ENCODE peak calls at places on chromosome 1, in ten cellular contexts. J is A549, C is heart right ventricle, K is IMR-90, Y is fibroblast of lung, L is H1, V is right lobe of liver, M is spleen, T is mucosa of descending colon, W is neural progenitor cell. Z is an unnamed sample. For H3K4me1, the result is how much of the 10 kb centered on the place peaks cover.

GRCh38 chr1:40030528-40031135 is 9.9 kb upstream of the CAP1 start:
- DNase-seq in J (no peak), C (no peak), K (peak), Y (peak), L (no peak), V (no peak), M (no peak), T (no peak), W (no peak), Z (no peak)

GRCh38 chr1:185317886-185318310 is 855 bp upstream of the IVNS1ABP start:
- DNase-seq in J (peak), C (peak), K (no peak), Y (peak), L (no peak), V (peak), M (peak), T (peak), W (no peak), Z (no peak)

GRCh38 chr1:160639652-160640051 is 7.2 kb downstream of the SLAMF1 start:
- DNase-seq in J (no peak), C (no peak), K (no peak), Y (no peak), L (no peak), V (peak), M (no peak), T (peak), W (no peak), Z (no peak)

GRCh38 chr1:107877092-107877491 is 87.9 kb downstream of the VAV3 start:
- DNase-seq in J (no peak), C (no peak), K (peak), Y (peak), L (no peak), V (no peak), M (no peak), T (no peak), W (no peak), Z (no peak)

GRCh38 chr1:8390707-8391106 is 72.8 kb downstream of the SLC45A1 start:
- DNase-seq in J (no peak), C (no peak), K (no peak), Y (no peak), L (no peak), V (no peak), M (no peak), T (no peak), W (no peak), Z (no peak)

GRCh38 chr1:228197555-228198147 is 10.2 kb upstream of the OBSCN start:
- DNase-seq in J (no peak), C (peak), K (no peak), Y (no peak), L (no peak), V (no peak), M (peak), T (no peak), W (no peak), Z (peak)

GRCh38 chr1:230084408-230085177 is 17.6 kb downstream of the GALNT2 start:
- DNase-seq in J (peak), C (peak), K (peak), Y (peak), L (no peak), V (peak), M (no peak), T (no peak), W (no peak), Z (no peak)

GRCh38 chr1:197912739-197913494 is 4.3 kb upstream of the LHX9 start:
- DNase-seq in J (no peak), C (no peak), K (no peak), Y (no peak), L (no peak), V (no peak), M (no peak), T (no peak), W (peak), Z (no peak)

GRCh38 chr1:5341471-5341870 is 650.8 kb downstream of the NPHP4 start:
- DNase-seq in J (no peak), C (no peak), K (no peak), Y (no peak), L (no peak), V (no peak), M (no peak), T (no peak), W (no peak), Z (no peak)

GRCh38 chr1:167715653-167716302 is 6.0 kb upstream of the MPZL1 start:
- DNase-seq in J (no peak), C (no peak), K (peak), Y (no peak), L (no peak), V (no peak), M (no peak), T (no peak), W (no peak), Z (no peak)

GRCh38 chr1:18927654-18928272 is 25.4 kb upstream of the ALDH4A1 start:
- DNase-seq in J (no peak), C (no peak), K (peak), Y (peak), L (no peak), V (no peak), M (no peak), T (no peak), W (no peak), Z (no peak)

GRCh38 chr1:185534806-185535205 is 199.4 kb upstream of the HMCN1 start:
- DNase-seq in J (no peak), C (no peak), K (no peak), Y (no peak), L (no peak), V (no peak), M (no peak), T (no peak), W (no peak), Z (no peak)

GRCh38 chr1:145751491-145752021 is 32.3 kb downstream of the CD160 start:
- DNase-seq in J (no peak), C (no peak), K (peak), Y (peak), L (no peak), V (no peak), M (no peak), T (no peak), W (no peak), Z (no peak)

GRCh38 chr1:119075614-119076013 is 64.8 kb downstream of the WARS2 start:
- DNase-seq in J (no peak), C (no peak), K (peak), Y (peak), L (no peak), V (no peak), M (no peak), T (no peak), W (no peak), Z (no peak)

GRCh38 chr1:231970684-231971083 is 344.1 kb downstream of the DISC1 start:
- DNase-seq in J (no peak), C (no peak), K (no peak), Y (no peak), L (no peak), V (no peak), M (no peak), T (no peak), W (no peak), Z (no peak)

GRCh38 chr1:16073490-16074104 is at the start of gene FAM131C:
- DNase-seq in J (peak), C (no peak), K (no peak), Y (no peak), L (no peak), V (no peak), M (peak), T (peak), W (peak), Z (no peak)

GRCh38 chr1:39089811-39090519 is 63.8 kb downstream of the NDUFS5 start:
- DNase-seq in J (no peak), C (no peak), K (no peak), Y (no peak), L (no peak), V (no peak), M (no peak), T (no peak), W (peak), Z (no peak)

GRCh38 chr1:93322349-93322748 is 23.4 kb upstream of the DR1 start:
- DNase-seq in J (no peak), C (no peak), K (no peak), Y (no peak), L (no peak), V (no peak), M (no peak), T (no peak), W (no peak), Z (no peak)

GRCh38 chr1:233060595-233060994 is 110.2 kb downstream of the NTPCR start:
- DNase-seq in J (no peak), C (no peak), K (no peak), Y (no peak), L (no peak), V (no peak), M (no peak), T (no peak), W (peak), Z (no peak)

GRCh38 chr1:224182057-224182865 is 779 bp upstream of the DEGS1 start:
- DNase-seq in J (no peak), C (no peak), K (no peak), Y (no peak), L (no peak), V (no peak), M (peak), T (peak), W (no peak), Z (no peak)

GRCh38 chr1:56080123-56080522 is 499.2 kb downstream of the PLPP3 start:
- DNase-seq in J (no peak), C (no peak), K (peak), Y (no peak), L (no peak), V (no peak), M (no peak), T (no peak), W (no peak), Z (no peak)

GRCh38 chr1:232844791-232845190 is 39.6 kb downstream of the MAP10 start:
- DNase-seq in J (peak), C (no peak), K (peak), Y (peak), L (no peak), V (no peak), M (no peak), T (no peak), W (no peak), Z (no peak)

GRCh38 chr1:208029381-208030319 is 118.7 kb upstream of the CD34 start:
- DNase-seq in J (no peak), C (peak), K (peak), Y (peak), L (no peak), V (no peak), M (no peak), T (no peak), W (no peak), Z (no peak)

GRCh38 chr1:58090640-58091039 is 455.9 kb downstream of the OMA1 start:
- DNase-seq in J (no peak), C (no peak), K (no peak), Y (no peak), L (no peak), V (no peak), M (no peak), T (no peak), W (no peak), Z (no peak)

GRCh38 chr1:161790587-161791317 is 24.6 kb downstream of the ATF6 start:
- DNase-seq in J (no peak), C (no peak), K (no peak), Y (no peak), L (no peak), V (no peak), M (no peak), T (no peak), W (no peak), Z (no peak)

GRCh38 chr1:182446033-182446669 is 3.8 kb upstream of the RGSL1 start:
- DNase-seq in J (peak), C (peak), K (peak), Y (peak), L (no peak), V (no peak), M (no peak), T (no peak), W (peak), Z (no peak)

GRCh38 chr1:211118407-211119102 is 15.4 kb downstream of the KCNH1 start:
- DNase-seq in J (no peak), C (no peak), K (peak), Y (peak), L (no peak), V (no peak), M (no peak), T (no peak), W (no peak), Z (no peak)

GRCh38 chr1:210757677-210758076 is 376.3 kb downstream of the KCNH1 start:
- DNase-seq in J (no peak), C (no peak), K (no peak), Y (no peak), L (no peak), V (no peak), M (no peak), T (no peak), W (no peak), Z (no peak)

GRCh38 chr1:21579788-21580187 is 70.6 kb downstream of the ALPL start:
- DNase-seq in J (peak), C (no peak), K (peak), Y (no peak), L (no peak), V (no peak), M (no peak), T (no peak), W (no peak), Z (no peak)

GRCh38 chr1:38068980-38069340 is 22.4 kb upstream of the POU3F1 start:
- DNase-seq in J (no peak), C (no peak), K (no peak), Y (no peak), L (no peak), V (no peak), M (no peak), T (no peak), W (no peak), Z (no peak)

GRCh38 chr1:38072858-38073257 is 26.3 kb upstream of the POU3F1 start:
- DNase-seq in J (no peak), C (no peak), K (no peak), Y (no peak), L (no peak), V (no peak), M (no peak), T (no peak), W (no peak), Z (no peak)

GRCh38 chr1:38071530-38072266 is 25.1 kb upstream of the POU3F1 start:
- DNase-seq in J (peak), C (no peak), K (peak), Y (peak), L (no peak), V (no peak), M (no peak), T (no peak), W (no peak), Z (no peak)

GRCh38 chr1:38064232-38064903 is 17.8 kb upstream of the POU3F1 start:
- DNase-seq in J (no peak), C (no peak), K (peak), Y (peak), L (no peak), V (no peak), M (no peak), T (no peak), W (peak), Z (no peak)

DNA sequence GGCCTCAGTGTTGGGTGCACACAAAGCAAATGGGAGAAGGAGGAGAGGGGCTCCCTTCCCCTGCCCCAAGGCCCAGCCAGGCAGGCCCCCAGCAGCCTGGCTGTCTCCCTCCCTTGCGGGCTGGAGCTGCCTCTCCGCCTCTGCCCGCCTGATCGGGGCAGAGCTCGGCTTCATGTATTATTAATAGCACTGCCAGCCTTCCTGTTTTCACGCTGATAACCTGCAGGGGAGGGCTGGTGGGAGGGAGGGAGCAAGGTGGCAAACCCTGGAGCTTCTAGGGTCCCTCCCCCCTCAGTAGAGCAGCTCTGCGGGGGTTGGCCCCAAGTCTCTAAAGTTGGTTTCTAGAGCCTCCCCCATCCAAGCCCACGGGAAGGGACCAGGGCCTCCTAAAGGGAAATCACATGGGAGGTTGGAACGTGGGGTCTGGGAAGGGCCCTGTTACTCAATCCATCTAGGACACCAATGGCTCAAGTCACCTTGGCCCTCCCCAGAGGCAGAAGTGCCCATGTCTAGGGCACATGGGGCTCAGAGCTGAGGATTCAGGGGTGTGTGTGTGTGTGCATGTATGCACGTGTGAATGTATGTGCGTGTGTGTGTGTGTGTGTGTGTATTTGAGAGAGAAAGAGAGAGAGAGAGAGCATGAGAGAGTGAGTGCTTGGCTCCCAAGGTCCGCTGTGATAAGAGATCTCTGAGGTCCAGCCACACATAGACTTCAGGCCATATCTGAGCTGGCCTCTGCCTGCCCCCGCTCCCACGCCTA is 21.8 kb upstream of the POU3F1 start:
- DNase-seq in J (no peak), C (no peak), K (no peak), Y (no peak), L (no peak), V (no peak), M (no peak), T (no peak), W (no peak), Z (no peak)
- H3K4me1 ChIP-seq in J (under half), C (under half), K (under half), Y (under half), L (under half), V (under half), M (under half), T (under half), W (under half), Z (under half)

DNA sequence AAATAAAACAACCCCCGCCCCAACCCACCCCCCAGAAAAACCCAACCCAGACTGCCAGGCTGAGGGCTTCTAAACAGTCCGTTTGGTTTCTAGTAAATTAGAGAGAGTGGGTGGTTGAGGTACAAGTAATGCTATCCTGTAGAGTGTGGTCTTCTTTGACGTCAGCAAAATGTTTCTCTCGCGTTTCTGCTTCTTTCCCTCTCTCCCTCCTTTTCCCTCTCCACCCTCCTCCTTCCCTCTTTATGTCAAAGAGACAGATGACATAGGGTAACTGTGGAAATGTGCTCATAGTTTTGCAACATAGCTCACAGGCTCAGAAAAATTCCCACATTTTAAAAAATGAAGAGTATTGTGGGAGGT is 158.3 kb downstream of the TOMM20 start:
- DNase-seq in J (no peak), C (no peak), K (peak), Y (peak), L (no peak), V (no peak), M (no peak), T (no peak), W (no peak), Z (no peak)
- H3K4me3 ChIP-seq in J (no peak), C (peak), K (peak), Y (peak), L (no peak), V (peak), M (peak), T (no peak), W (no peak), Z (peak)

DNA sequence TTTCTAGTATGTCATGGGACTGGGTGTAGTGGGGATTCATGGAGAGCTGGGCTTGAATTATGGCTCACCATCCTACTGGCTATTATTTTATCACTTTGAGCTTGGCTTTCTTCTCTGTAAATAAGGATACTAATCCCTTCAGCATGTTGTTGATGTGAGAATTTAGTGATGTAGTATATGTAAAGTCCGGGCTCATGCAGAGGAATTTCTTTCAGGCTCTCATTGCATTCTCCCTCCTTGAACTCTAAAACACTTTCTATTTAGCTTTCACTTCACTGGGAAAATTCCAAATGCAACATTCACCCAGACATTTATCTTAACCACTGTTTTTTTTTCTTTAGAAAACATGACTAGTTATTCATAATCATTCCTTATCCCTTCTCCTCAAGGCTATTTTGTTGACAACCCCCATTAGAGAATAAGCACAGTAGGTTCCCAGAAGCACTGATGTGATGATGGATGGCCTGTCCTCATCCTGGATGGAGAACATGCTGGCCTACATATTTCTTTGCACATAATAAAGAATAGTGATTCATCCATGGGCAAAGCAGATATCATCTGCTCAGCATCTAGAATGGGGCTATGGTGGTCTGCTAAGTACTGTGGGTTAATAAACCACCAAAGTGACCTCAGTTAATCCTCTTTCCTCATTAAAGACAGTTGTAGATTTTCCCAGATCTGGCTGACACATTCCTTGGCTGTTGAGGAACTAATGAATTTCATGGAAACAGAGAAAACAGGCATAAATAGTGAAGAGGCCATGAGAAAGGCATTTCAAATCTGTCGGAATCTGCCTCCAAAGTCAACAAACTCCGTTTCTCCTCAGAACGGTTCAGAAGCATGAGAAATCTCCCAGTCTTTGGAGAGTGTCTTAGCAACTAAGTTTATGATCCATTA is 68.0 kb upstream of the CYP2J2 start:
- DNase-seq in J (no peak), C (peak), K (no peak), Y (peak), L (no peak), V (no peak), M (no peak), T (no peak), W (no peak), Z (no peak)
- TF ChIP-seq CTCF in J (no peak), C (no peak), K (no peak), Y (no peak), L (no peak), V (no peak), M (no peak), T (no peak), W (no peak), Z (no peak)

GRCh38 chr1:201739054-201739453 is 89.9 kb upstream of the IPO9 start:
- DNase-seq in J (no peak), C (no peak), K (no peak), Y (no peak), L (no peak), V (no peak), M (no peak), T (no peak), W (no peak), Z (no peak)
- H3K4me1 ChIP-seq in J (under half), C (half or more), K (under half), Y (under half), L (under half), V (under half), M (under half), T (under half), W (half or more), Z (under half)

DNA sequence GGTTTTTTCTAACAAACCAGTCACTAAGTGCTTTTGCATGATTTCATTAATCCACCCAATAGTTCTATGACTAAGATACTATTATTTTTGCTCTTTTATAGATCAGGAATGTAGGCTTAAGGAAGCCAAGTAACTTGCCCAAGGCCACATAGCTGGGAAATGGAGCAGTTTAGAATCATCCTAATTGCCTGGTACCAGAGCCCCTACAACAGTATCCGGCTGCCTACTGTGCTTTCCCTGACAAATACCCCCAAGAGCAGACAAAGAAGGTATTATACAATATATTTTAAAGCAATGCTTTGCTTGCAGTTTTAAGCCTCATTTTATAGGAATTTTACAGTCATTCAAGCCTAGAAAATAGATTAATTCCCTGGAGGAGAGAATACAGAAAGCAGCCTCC is 45.5 kb upstream of the RASAL2 start:
- DNase-seq in J (no peak), C (no peak), K (peak), Y (no peak), L (no peak), V (no peak), M (no peak), T (no peak), W (no peak), Z (no peak)
- H3K4me3 ChIP-seq in J (no peak), C (no peak), K (no peak), Y (no peak), L (no peak), V (no peak), M (no peak), T (no peak), W (no peak), Z (no peak)

Z was measured in left lung.